ENCODE peak calls at places on chromosomes 11 and 22, in eight cellular contexts. J, Z, P, I, W, R, M and G are unnamed samples.

GRCh38 chr22:28435960-28436359 is 243.7 kb downstream of the TTC28 start:
- DNase-seq in P (no peak), W (no peak), I (no peak), M (no peak), Z (no peak), R (no peak), J (no peak), G (no peak)

GRCh38 chr11:46755962-46756361 is 36.9 kb downstream of the F2 start:
- DNase-seq in Z (no peak), J (no peak), I (no peak), W (no peak), R (no peak), P (no peak), M (no peak), G (no peak)

GRCh38 chr22:45329536-45329936 is 19.8 kb downstream of the FAM118A start:
- DNase-seq in R (no peak), I (no peak), W (no peak), M (no peak), J (no peak), P (peak; percentile 90), Z (peak; percentile 95), G (peak; percentile 85)

GRCh38 chr22:32557424-32557823 is 82.8 kb downstream of the FBXO7 start:
- DNase-seq in I (no peak), R (no peak), P (no peak), Z (no peak), W (no peak), J (no peak), M (no peak), G (no peak)

GRCh38 chr11:62961017-62961416 is 23.8 kb downstream of the SLC22A6 start:
- DNase-seq in I (no peak), W (no peak), P (no peak), M (no peak), Z (no peak), R (no peak), J (no peak), G (no peak)

GRCh38 chr11:126197277-126197939 is 14.0 kb downstream of the RPUSD4 start:
- DNase-seq in I (no peak), P (no peak), M (no peak), W (no peak), R (no peak), Z (no peak), J (no peak), G (no peak)

GRCh38 chr11:47786373-47786772 is 19.2 kb upstream of the FNBP4 start:
- DNase-seq in Z (peak; percentile 24), I (no peak), W (peak; percentile 66), R (no peak), P (peak; percentile 85), J (no peak), M (no peak), G (peak; percentile 72)

GRCh38 chr11:48169706-48170105 is 46.9 kb upstream of the OR4B1 start:
- DNase-seq in P (peak; percentile 70), R (no peak), I (no peak), J (no peak), W (no peak), M (no peak), Z (no peak), G (no peak)

GRCh38 chr11:28878025-28878424 is 769.8 kb downstream of the METTL15 start:
- DNase-seq in I (no peak), M (no peak), Z (no peak), P (no peak), R (no peak), J (no peak), W (no peak), G (no peak)

GRCh38 chr11:111793863-111794262 is 27.7 kb upstream of the PPP2R1B start:
- DNase-seq in I (no peak), M (no peak), P (no peak), R (no peak), J (no peak), W (no peak), Z (peak; percentile 71), G (no peak)

GRCh38 chr11:48172818-48173609 is 43.6 kb upstream of the OR4B1 start:
- DNase-seq in W (peak; percentile 76), Z (peak; percentile 55), M (peak; percentile 40), I (peak; percentile 32), P (peak; percentile 72), R (peak; percentile 28), J (peak; percentile 70), G (peak; percentile 33)

GRCh38 chr11:43908683-43909082 is 28.1 kb downstream of the ALKBH3 start:
- DNase-seq in W (no peak), P (no peak), M (no peak), Z (no peak), I (no peak), J (no peak), R (no peak), G (no peak)